ENCODE peak calls at places on chromosome 2, in eight cellular contexts. Q, L, T, G, O, J, X and B are unnamed samples.

GRCh38 chr2:181656450-181657261 is at the start of gene CERKL:
- DNase-seq in X (no peak), G (no peak), T (peak), L (no peak), O (peak), J (peak), Q (peak), B (no peak)

GRCh38 chr2:34025196-34025595 is 426.1 kb upstream of the FAM98A start:
- DNase-seq in L (no peak), X (no peak), T (no peak), Q (no peak), J (no peak), O (no peak), G (no peak), B (no peak)

GRCh38 chr2:232988444-232988843 is 24.6 kb downstream of the NGEF start:
- DNase-seq in G (no peak), T (peak), O (peak), J (peak), L (no peak), Q (no peak), X (peak), B (peak)

GRCh38 chr2:221104391-221104811 is 467.7 kb downstream of the EPHA4 start:
- DNase-seq in G (no peak), T (no peak), J (peak), L (no peak), Q (peak), O (peak), X (no peak), B (no peak)

GRCh38 chr2:190062053-190062452 is 476 bp downstream of the MSTN start:
- DNase-seq in J (no peak), L (no peak), T (no peak), G (no peak), Q (no peak), O (no peak), X (no peak), B (no peak)

GRCh38 chr2:85607268-85608215 is 4.3 kb downstream of the C2orf68 start:
- DNase-seq in Q (no peak), O (no peak), J (no peak), L (no peak), X (no peak), T (no peak), G (no peak), B (no peak)

GRCh38 chr2:137998503-137998902 is 34.2 kb downstream of the HNMT start:
- DNase-seq in X (no peak), J (no peak), O (no peak), G (no peak), T (no peak), L (no peak), Q (no peak), B (no peak)

GRCh38 chr2:216761119-216761518 is 65.8 kb upstream of the IGFBP5 start:
- DNase-seq in G (no peak), J (no peak), O (no peak), T (no peak), Q (peak), L (no peak), X (no peak), B (no peak)

GRCh38 chr2:63735263-63735662 is 106.4 kb upstream of the UGP2 start:
- DNase-seq in J (no peak), T (no peak), O (no peak), X (no peak), Q (no peak), L (no peak), G (no peak), B (no peak)

GRCh38 chr2:44949329-44950151 is 8.0 kb downstream of the SIX3 start:
- DNase-seq in X (no peak), L (no peak), T (no peak), G (no peak), O (no peak), J (no peak), Q (peak), B (peak)

GRCh38 chr2:10863837-10864236 is 47.9 kb upstream of the KCNF1 start:
- DNase-seq in X (no peak), L (no peak), J (no peak), G (no peak), O (no peak), Q (no peak), T (no peak), B (no peak)